ENCODE peak calls at places on chromosomes 7 and 10, in nine cellular contexts. One of them, this sample, is unnamed.

GRCh38 chr7:1555813-1556540 is at the start of gene TMEM184A:
- DNase-seq in MM.1S: peak; percentile 64
- DNase-seq in PC-3: peak; percentile 96
- DNase-seq in hepatocyte: peak; percentile 89
- DNase-seq in HCT116: peak; percentile 89
- DNase-seq in GM23248: no peak
- DNase-seq in SK-N-SH: peak; percentile 88
- DNase-seq in neural progenitor cell: peak; percentile 69
- DNase-seq in OCI-LY7: peak; percentile 75
- DNase-seq in this sample: peak; percentile 81

GRCh38 chr10:11009471-11010308 is 8.0 kb upstream of the CELF2 start:
- DNase-seq in MM.1S: no peak
- DNase-seq in PC-3: no peak
- DNase-seq in hepatocyte: no peak
- DNase-seq in HCT116: no peak
- DNase-seq in GM23248: peak; percentile 79
- DNase-seq in SK-N-SH: no peak
- DNase-seq in neural progenitor cell: no peak
- DNase-seq in OCI-LY7: no peak
- DNase-seq in this sample: no peak

GRCh38 chr7:24730018-24730369 is 27.3 kb downstream of the GSDME start:
- DNase-seq in MM.1S: no peak
- DNase-seq in PC-3: no peak
- DNase-seq in hepatocyte: no peak
- DNase-seq in HCT116: no peak
- DNase-seq in GM23248: no peak
- DNase-seq in SK-N-SH: no peak
- DNase-seq in neural progenitor cell: no peak
- DNase-seq in OCI-LY7: no peak
- DNase-seq in this sample: no peak

GRCh38 chr7:22109761-22110160 is 164.1 kb upstream of the CDCA7L start:
- DNase-seq in MM.1S: peak; percentile 43
- DNase-seq in PC-3: peak; percentile 48
- DNase-seq in hepatocyte: peak; percentile 59
- DNase-seq in HCT116: peak; percentile 6
- DNase-seq in GM23248: peak; percentile 52
- DNase-seq in SK-N-SH: peak; percentile 35
- DNase-seq in neural progenitor cell: peak; percentile 52
- DNase-seq in OCI-LY7: peak; percentile 26
- DNase-seq in this sample: peak; percentile 82

GRCh38 chr7:31413735-31414134 is 73.2 kb upstream of the NEUROD6 start:
- DNase-seq in MM.1S: no peak
- DNase-seq in PC-3: no peak
- DNase-seq in hepatocyte: no peak
- DNase-seq in HCT116: no peak
- DNase-seq in GM23248: no peak
- DNase-seq in SK-N-SH: no peak
- DNase-seq in neural progenitor cell: no peak
- DNase-seq in OCI-LY7: no peak
- DNase-seq in this sample: no peak

GRCh38 chr10:43880160-43880559 is 231.5 kb upstream of the ZNF32 start:
- DNase-seq in MM.1S: no peak
- DNase-seq in PC-3: no peak
- DNase-seq in hepatocyte: no peak
- DNase-seq in HCT116: no peak
- DNase-seq in GM23248: peak; percentile 23
- DNase-seq in SK-N-SH: no peak
- DNase-seq in neural progenitor cell: no peak
- DNase-seq in OCI-LY7: no peak
- DNase-seq in this sample: no peak

GRCh38 chr10:120514035-120514620 is 57.1 kb downstream of the PLPP4 start:
- DNase-seq in MM.1S: peak; percentile 36
- DNase-seq in PC-3: peak; percentile 42
- DNase-seq in hepatocyte: peak; percentile 83
- DNase-seq in HCT116: no peak
- DNase-seq in GM23248: peak; percentile 54
- DNase-seq in SK-N-SH: no peak
- DNase-seq in neural progenitor cell: peak; percentile 88
- DNase-seq in OCI-LY7: peak; percentile 36
- DNase-seq in this sample: peak; percentile 86

GRCh38 chr7:50369408-50370026 is 65.0 kb downstream of the IKZF1 start:
- DNase-seq in MM.1S: peak; percentile 55
- DNase-seq in PC-3: peak; percentile 50
- DNase-seq in hepatocyte: no peak
- DNase-seq in HCT116: peak; percentile 50
- DNase-seq in GM23248: peak; percentile 5
- DNase-seq in SK-N-SH: peak; percentile 57
- DNase-seq in neural progenitor cell: peak; percentile 76
- DNase-seq in OCI-LY7: peak; percentile 83
- DNase-seq in this sample: peak; percentile 85

GRCh38 chr7:130662426-130662825 is 6.1 kb downstream of the COPG2 start:
- DNase-seq in MM.1S: no peak
- DNase-seq in PC-3: peak; percentile 9
- DNase-seq in hepatocyte: no peak
- DNase-seq in HCT116: no peak
- DNase-seq in GM23248: no peak
- DNase-seq in SK-N-SH: no peak
- DNase-seq in neural progenitor cell: no peak
- DNase-seq in OCI-LY7: no peak
- DNase-seq in this sample: no peak

GRCh38 chr7:135653285-135654080 is 8.8 kb upstream of the STMP1 start:
- DNase-seq in MM.1S: no peak
- DNase-seq in PC-3: no peak
- DNase-seq in hepatocyte: no peak
- DNase-seq in HCT116: no peak
- DNase-seq in GM23248: no peak
- DNase-seq in SK-N-SH: peak; percentile 22
- DNase-seq in neural progenitor cell: no peak
- DNase-seq in OCI-LY7: no peak
- DNase-seq in this sample: peak; percentile 44

GRCh38 chr7:83469491-83469890 is 179.4 kb downstream of the SEMA3E start:
- DNase-seq in MM.1S: no peak
- DNase-seq in PC-3: peak; percentile 29
- DNase-seq in hepatocyte: no peak
- DNase-seq in HCT116: no peak
- DNase-seq in GM23248: peak; percentile 10
- DNase-seq in SK-N-SH: no peak
- DNase-seq in neural progenitor cell: no peak
- DNase-seq in OCI-LY7: no peak
- DNase-seq in this sample: peak; percentile 17

GRCh38 chr7:116540743-116541142 is 15.9 kb downstream of the CAV1 start:
- DNase-seq in MM.1S: no peak
- DNase-seq in PC-3: peak; percentile 49
- DNase-seq in hepatocyte: no peak
- DNase-seq in HCT116: no peak
- DNase-seq in GM23248: no peak
- DNase-seq in SK-N-SH: no peak
- DNase-seq in neural progenitor cell: no peak
- DNase-seq in OCI-LY7: no peak
- DNase-seq in this sample: no peak

GRCh38 chr7:126119981-126120380 is 1132.8 kb downstream of the GRM8 start:
- DNase-seq in MM.1S: no peak
- DNase-seq in PC-3: no peak
- DNase-seq in hepatocyte: no peak
- DNase-seq in HCT116: no peak
- DNase-seq in GM23248: no peak
- DNase-seq in SK-N-SH: no peak
- DNase-seq in neural progenitor cell: no peak
- DNase-seq in OCI-LY7: no peak
- DNase-seq in this sample: no peak

GRCh38 chr7:15236958-15237357 is 324.9 kb downstream of the AGMO start:
- DNase-seq in MM.1S: no peak
- DNase-seq in PC-3: no peak
- DNase-seq in hepatocyte: no peak
- DNase-seq in HCT116: no peak
- DNase-seq in GM23248: no peak
- DNase-seq in SK-N-SH: no peak
- DNase-seq in neural progenitor cell: no peak
- DNase-seq in OCI-LY7: no peak
- DNase-seq in this sample: no peak

GRCh38 chr7:99623702-99624447 is 7.1 kb downstream of the ZSCAN25 start:
- DNase-seq in MM.1S: no peak
- DNase-seq in PC-3: no peak
- DNase-seq in hepatocyte: peak; percentile 38
- DNase-seq in HCT116: no peak
- DNase-seq in GM23248: no peak
- DNase-seq in SK-N-SH: no peak
- DNase-seq in neural progenitor cell: no peak
- DNase-seq in OCI-LY7: no peak
- DNase-seq in this sample: no peak

GRCh38 chr10:36118289-36118688 is 476.2 kb upstream of the FZD8 start:
- DNase-seq in MM.1S: no peak
- DNase-seq in PC-3: no peak
- DNase-seq in hepatocyte: no peak
- DNase-seq in HCT116: no peak
- DNase-seq in GM23248: no peak
- DNase-seq in SK-N-SH: no peak
- DNase-seq in neural progenitor cell: no peak
- DNase-seq in OCI-LY7: no peak
- DNase-seq in this sample: no peak

GRCh38 chr10:120188950-120189349 is 268.1 kb upstream of the PLPP4 start:
- DNase-seq in MM.1S: no peak
- DNase-seq in PC-3: no peak
- DNase-seq in hepatocyte: no peak
- DNase-seq in HCT116: no peak
- DNase-seq in GM23248: no peak
- DNase-seq in SK-N-SH: no peak
- DNase-seq in neural progenitor cell: no peak
- DNase-seq in OCI-LY7: no peak
- DNase-seq in this sample: no peak

GRCh38 chr7:20835111-20835750 is 48.5 kb upstream of the SP8 start:
- DNase-seq in MM.1S: no peak
- DNase-seq in PC-3: no peak
- DNase-seq in hepatocyte: no peak
- DNase-seq in HCT116: no peak
- DNase-seq in GM23248: no peak
- DNase-seq in SK-N-SH: no peak
- DNase-seq in neural progenitor cell: peak; percentile 25
- DNase-seq in OCI-LY7: no peak
- DNase-seq in this sample: peak; percentile 66

GRCh38 chr10:13891542-13892431 is 305.0 kb downstream of the PRPF18 start:
- DNase-seq in MM.1S: no peak
- DNase-seq in PC-3: peak; percentile 25
- DNase-seq in hepatocyte: peak; percentile 48
- DNase-seq in HCT116: no peak
- DNase-seq in GM23248: peak; percentile 62
- DNase-seq in SK-N-SH: peak; percentile 93
- DNase-seq in neural progenitor cell: peak; percentile 77
- DNase-seq in OCI-LY7: no peak
- DNase-seq in this sample: peak; percentile 63

GRCh38 chr10:73019100-73019499 is 64.5 kb upstream of the PLA2G12B start:
- DNase-seq in MM.1S: no peak
- DNase-seq in PC-3: peak; percentile 68
- DNase-seq in hepatocyte: no peak
- DNase-seq in HCT116: no peak
- DNase-seq in GM23248: no peak
- DNase-seq in SK-N-SH: no peak
- DNase-seq in neural progenitor cell: no peak
- DNase-seq in OCI-LY7: no peak
- DNase-seq in this sample: no peak

GRCh38 chr7:101237206-101238067 is at the start of gene CLDN15:
- DNase-seq in MM.1S: no peak
- DNase-seq in PC-3: no peak
- DNase-seq in hepatocyte: peak; percentile 56
- DNase-seq in HCT116: no peak
- DNase-seq in GM23248: peak; percentile 69
- DNase-seq in SK-N-SH: peak; percentile 39
- DNase-seq in neural progenitor cell: no peak
- DNase-seq in OCI-LY7: no peak
- DNase-seq in this sample: no peak
- TF ChIP-seq EZH2phosphoT487 in MM.1S: no peak
- TF ChIP-seq EZH2phosphoT487 in PC-3: no peak
- TF ChIP-seq EZH2phosphoT487 in hepatocyte: no peak
- TF ChIP-seq EZH2phosphoT487 in HCT116: no peak
- TF ChIP-seq EZH2phosphoT487 in GM23248: no peak
- TF ChIP-seq EZH2phosphoT487 in SK-N-SH: no peak
- TF ChIP-seq EZH2phosphoT487 in neural progenitor cell: no peak
- TF ChIP-seq EZH2phosphoT487 in OCI-LY7: no peak
- TF ChIP-seq EZH2phosphoT487 in this sample: no peak

GRCh38 chr10:83253272-83253671 is 886.0 kb upstream of the GHITM start:
- DNase-seq in MM.1S: no peak
- DNase-seq in PC-3: no peak
- DNase-seq in hepatocyte: no peak
- DNase-seq in HCT116: no peak
- DNase-seq in GM23248: no peak
- DNase-seq in SK-N-SH: no peak
- DNase-seq in neural progenitor cell: no peak
- DNase-seq in OCI-LY7: no peak
- DNase-seq in this sample: no peak
- TF ChIP-seq EZH2phosphoT487 in MM.1S: no peak
- TF ChIP-seq EZH2phosphoT487 in PC-3: no peak
- TF ChIP-seq EZH2phosphoT487 in hepatocyte: no peak
- TF ChIP-seq EZH2phosphoT487 in HCT116: no peak
- TF ChIP-seq EZH2phosphoT487 in GM23248: no peak
- TF ChIP-seq EZH2phosphoT487 in SK-N-SH: no peak
- TF ChIP-seq EZH2phosphoT487 in neural progenitor cell: no peak
- TF ChIP-seq EZH2phosphoT487 in OCI-LY7: no peak
- TF ChIP-seq EZH2phosphoT487 in this sample: no peak

DNA sequence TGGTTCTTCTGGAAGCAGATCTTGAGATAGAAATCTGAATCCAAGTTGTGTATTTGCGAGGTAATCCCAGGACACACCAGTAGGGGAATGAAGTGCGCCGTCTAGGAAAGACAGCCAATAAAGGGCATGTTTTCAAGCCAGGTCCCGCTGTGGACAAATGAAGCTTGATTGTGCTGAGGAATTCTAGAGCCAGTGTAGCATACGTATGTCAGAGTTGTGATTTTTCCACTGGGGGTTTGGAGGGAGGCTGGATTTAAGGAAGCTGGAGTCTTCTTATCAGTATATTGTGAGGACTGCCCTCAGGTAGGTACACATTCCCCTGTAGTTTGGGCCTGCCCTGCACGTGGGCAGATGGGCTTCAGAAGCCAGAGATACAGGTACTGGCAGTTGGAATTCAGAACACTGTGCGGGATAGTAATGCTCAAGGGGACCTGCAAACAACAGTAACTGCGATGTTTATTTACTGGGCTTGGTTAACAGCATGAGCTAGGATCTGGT is 50.9 kb downstream of the GALNT11 start:
- DNase-seq in MM.1S: no peak
- DNase-seq in PC-3: peak; percentile 31
- DNase-seq in hepatocyte: peak; percentile 22
- DNase-seq in HCT116: peak; percentile 16
- DNase-seq in GM23248: peak; percentile 3
- DNase-seq in SK-N-SH: peak; percentile 39
- DNase-seq in neural progenitor cell: peak; percentile 67
- DNase-seq in OCI-LY7: peak; percentile 40
- DNase-seq in this sample: peak; percentile 83
- TF ChIP-seq EZH2phosphoT487 in MM.1S: no peak
- TF ChIP-seq EZH2phosphoT487 in PC-3: no peak
- TF ChIP-seq EZH2phosphoT487 in hepatocyte: no peak
- TF ChIP-seq EZH2phosphoT487 in HCT116: no peak
- TF ChIP-seq EZH2phosphoT487 in GM23248: no peak
- TF ChIP-seq EZH2phosphoT487 in SK-N-SH: no peak
- TF ChIP-seq EZH2phosphoT487 in neural progenitor cell: no peak
- TF ChIP-seq EZH2phosphoT487 in OCI-LY7: no peak
- TF ChIP-seq EZH2phosphoT487 in this sample: no peak

DNA sequence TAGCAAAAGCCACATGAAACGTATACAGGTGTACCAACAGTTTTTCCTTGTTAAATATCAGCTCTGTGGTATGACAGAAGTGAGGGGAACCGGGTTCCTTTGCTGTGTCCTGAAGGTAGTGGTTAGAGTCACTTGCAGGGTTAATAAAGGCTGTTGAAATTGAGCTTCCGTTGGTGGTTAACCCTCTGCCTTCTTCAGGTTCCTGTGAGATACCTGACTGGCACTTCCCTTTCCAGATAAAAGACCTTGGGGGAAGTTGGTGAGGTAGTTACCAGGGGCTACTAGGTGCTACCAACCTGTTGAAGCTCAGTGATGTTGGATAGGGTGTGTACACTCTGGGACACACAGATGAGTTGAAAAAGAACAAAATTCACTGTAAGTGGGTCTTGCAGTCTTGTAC is 384.1 kb downstream of the GATA3 start:
- DNase-seq in MM.1S: no peak
- DNase-seq in PC-3: no peak
- DNase-seq in hepatocyte: no peak
- DNase-seq in HCT116: no peak
- DNase-seq in GM23248: no peak
- DNase-seq in SK-N-SH: no peak
- DNase-seq in neural progenitor cell: no peak
- DNase-seq in OCI-LY7: no peak
- DNase-seq in this sample: no peak
- TF ChIP-seq EZH2phosphoT487 in MM.1S: no peak
- TF ChIP-seq EZH2phosphoT487 in PC-3: no peak
- TF ChIP-seq EZH2phosphoT487 in hepatocyte: no peak
- TF ChIP-seq EZH2phosphoT487 in HCT116: no peak
- TF ChIP-seq EZH2phosphoT487 in GM23248: no peak
- TF ChIP-seq EZH2phosphoT487 in SK-N-SH: no peak
- TF ChIP-seq EZH2phosphoT487 in neural progenitor cell: no peak
- TF ChIP-seq EZH2phosphoT487 in OCI-LY7: no peak
- TF ChIP-seq EZH2phosphoT487 in this sample: no peak